ENCODE peak calls at places on chromosomes 7 and 10, in five cellular contexts. One of them, this sample, is unnamed.
A peak's percentile ranks its signal among the peaks of the same experiment; 100 is the strongest.

GRCh38 chr7:20197125-20197524 is 20.1 kb downstream of the MACC1 start:
- DNase-seq in IMR-90: peak; percentile 16
- DNase-seq in dorsolateral prefrontal cortex: no peak
- DNase-seq in brain microvascular endothelial cell: no peak
- DNase-seq in uterus: no peak
- DNase-seq in this sample: no peak

GRCh38 chr7:49773082-49773938 is at the start of gene VWC2:
- DNase-seq in dorsolateral prefrontal cortex: peak; percentile 56
- DNase-seq in IMR-90: no peak
- DNase-seq in uterus: no peak
- DNase-seq in brain microvascular endothelial cell: no peak
- DNase-seq in this sample: no peak

GRCh38 chr10:52954407-52954806 is 181.8 kb upstream of the MBL2 start:
- DNase-seq in brain microvascular endothelial cell: no peak
- DNase-seq in uterus: no peak
- DNase-seq in dorsolateral prefrontal cortex: no peak
- DNase-seq in IMR-90: no peak
- DNase-seq in this sample: no peak

GRCh38 chr7:95335093-95335492 is 10.8 kb upstream of the PON1 start:
- DNase-seq in brain microvascular endothelial cell: peak; percentile 76
- DNase-seq in dorsolateral prefrontal cortex: no peak
- DNase-seq in IMR-90: peak; percentile 22
- DNase-seq in uterus: no peak
- DNase-seq in this sample: no peak

GRCh38 chr10:71345720-71346119 is 26.7 kb downstream of the SLC29A3 start:
- DNase-seq in IMR-90: no peak
- DNase-seq in brain microvascular endothelial cell: no peak
- DNase-seq in uterus: no peak
- DNase-seq in dorsolateral prefrontal cortex: no peak
- DNase-seq in this sample: no peak

GRCh38 chr7:94028768-94029167 is 24.6 kb upstream of the BET1 start:
- DNase-seq in brain microvascular endothelial cell: no peak
- DNase-seq in IMR-90: peak; percentile 83
- DNase-seq in uterus: no peak
- DNase-seq in dorsolateral prefrontal cortex: no peak
- DNase-seq in this sample: no peak

GRCh38 chr7:76220185-76221057 is 18.7 kb downstream of the SRRM3 start:
- DNase-seq in dorsolateral prefrontal cortex: peak; percentile 70
- DNase-seq in IMR-90: peak; percentile 30
- DNase-seq in brain microvascular endothelial cell: peak; percentile 18
- DNase-seq in uterus: no peak
- DNase-seq in this sample: no peak

GRCh38 chr7:2462731-2463130 is 13.5 kb downstream of the GRIFIN start:
- DNase-seq in IMR-90: no peak
- DNase-seq in uterus: no peak
- DNase-seq in brain microvascular endothelial cell: no peak
- DNase-seq in dorsolateral prefrontal cortex: no peak
- DNase-seq in this sample: no peak

GRCh38 chr7:7720193-7720592 is 1.8 kb upstream of the RPA3 start:
- DNase-seq in dorsolateral prefrontal cortex: no peak
- DNase-seq in uterus: no peak
- DNase-seq in brain microvascular endothelial cell: no peak
- DNase-seq in IMR-90: no peak
- DNase-seq in this sample: no peak

GRCh38 chr7:134865001-134865845 is 85.8 kb downstream of the CALD1 start:
- DNase-seq in uterus: no peak
- DNase-seq in IMR-90: peak; percentile 76
- DNase-seq in dorsolateral prefrontal cortex: no peak
- DNase-seq in brain microvascular endothelial cell: peak; percentile 47
- DNase-seq in this sample: no peak

GRCh38 chr10:59216178-59216869 is 39.9 kb downstream of the PHYHIPL start:
- DNase-seq in dorsolateral prefrontal cortex: no peak
- DNase-seq in IMR-90: no peak
- DNase-seq in brain microvascular endothelial cell: no peak
- DNase-seq in uterus: no peak
- DNase-seq in this sample: no peak

GRCh38 chr7:111772716-111773115 is 210.4 kb upstream of the IMMP2L start:
- DNase-seq in IMR-90: no peak
- DNase-seq in brain microvascular endothelial cell: no peak
- DNase-seq in uterus: no peak
- DNase-seq in dorsolateral prefrontal cortex: no peak
- DNase-seq in this sample: no peak

GRCh38 chr7:93044147-93044810 is 73.5 kb downstream of the SAMD9 start:
- DNase-seq in IMR-90: peak; percentile 74
- DNase-seq in brain microvascular endothelial cell: peak; percentile 74
- DNase-seq in uterus: no peak
- DNase-seq in dorsolateral prefrontal cortex: no peak
- DNase-seq in this sample: no peak

GRCh38 chr7:130940326-130940725 is 206.3 kb upstream of the KLF14 start:
- DNase-seq in dorsolateral prefrontal cortex: no peak
- DNase-seq in uterus: no peak
- DNase-seq in IMR-90: no peak
- DNase-seq in brain microvascular endothelial cell: no peak
- DNase-seq in this sample: no peak

GRCh38 chr10:63972949-63973827 is 452.0 kb downstream of the REEP3 start:
- DNase-seq in IMR-90: no peak
- DNase-seq in uterus: no peak
- DNase-seq in dorsolateral prefrontal cortex: no peak
- DNase-seq in brain microvascular endothelial cell: no peak
- DNase-seq in this sample: peak; percentile 86

GRCh38 chr7:50595538-50596102 is 30.4 kb upstream of the DDC start:
- DNase-seq in IMR-90: peak; percentile 34
- DNase-seq in brain microvascular endothelial cell: peak; percentile 54
- DNase-seq in uterus: peak; percentile 54
- DNase-seq in dorsolateral prefrontal cortex: peak; percentile 17
- DNase-seq in this sample: no peak

GRCh38 chr7:141842904-141843303 is 1.6 kb upstream of the PRSS37 start:
- DNase-seq in dorsolateral prefrontal cortex: no peak
- DNase-seq in brain microvascular endothelial cell: no peak
- DNase-seq in uterus: no peak
- DNase-seq in IMR-90: no peak
- DNase-seq in this sample: no peak

GRCh38 chr10:61701055-61701705 is 38.5 kb downstream of the CABCOCO1 start:
- DNase-seq in dorsolateral prefrontal cortex: no peak
- DNase-seq in IMR-90: peak; percentile 4
- DNase-seq in brain microvascular endothelial cell: no peak
- DNase-seq in uterus: no peak
- DNase-seq in this sample: no peak

GRCh38 chr7:73746378-73746777 is 7.8 kb upstream of the ABHD11 start:
- DNase-seq in dorsolateral prefrontal cortex: no peak
- DNase-seq in IMR-90: no peak
- DNase-seq in brain microvascular endothelial cell: no peak
- DNase-seq in uterus: no peak
- DNase-seq in this sample: no peak

GRCh38 chr10:13298748-13299436 is 972 bp downstream of the PHYH start:
- DNase-seq in IMR-90: no peak
- DNase-seq in uterus: no peak
- DNase-seq in brain microvascular endothelial cell: no peak
- DNase-seq in dorsolateral prefrontal cortex: no peak
- DNase-seq in this sample: peak; percentile 62

GRCh38 chr10:127921751-127922140 is 14.8 kb downstream of the PTPRE start:
- DNase-seq in dorsolateral prefrontal cortex: no peak
- DNase-seq in uterus: no peak
- DNase-seq in brain microvascular endothelial cell: no peak
- DNase-seq in IMR-90: no peak
- DNase-seq in this sample: no peak

GRCh38 chr10:127920319-127921074 is 13.6 kb downstream of the PTPRE start:
- DNase-seq in IMR-90: no peak
- DNase-seq in dorsolateral prefrontal cortex: no peak
- DNase-seq in uterus: no peak
- DNase-seq in brain microvascular endothelial cell: no peak
- DNase-seq in this sample: no peak

GRCh38 chr10:127921075-127921750 is 14.3 kb downstream of the PTPRE start:
- DNase-seq in IMR-90: no peak
- DNase-seq in dorsolateral prefrontal cortex: no peak
- DNase-seq in brain microvascular endothelial cell: no peak
- DNase-seq in uterus: no peak
- DNase-seq in this sample: no peak

GRCh38 chr10:127918570-127918969 is 11.7 kb downstream of the PTPRE start:
- DNase-seq in uterus: no peak
- DNase-seq in brain microvascular endothelial cell: no peak
- DNase-seq in IMR-90: no peak
- DNase-seq in dorsolateral prefrontal cortex: no peak
- DNase-seq in this sample: no peak

DNA sequence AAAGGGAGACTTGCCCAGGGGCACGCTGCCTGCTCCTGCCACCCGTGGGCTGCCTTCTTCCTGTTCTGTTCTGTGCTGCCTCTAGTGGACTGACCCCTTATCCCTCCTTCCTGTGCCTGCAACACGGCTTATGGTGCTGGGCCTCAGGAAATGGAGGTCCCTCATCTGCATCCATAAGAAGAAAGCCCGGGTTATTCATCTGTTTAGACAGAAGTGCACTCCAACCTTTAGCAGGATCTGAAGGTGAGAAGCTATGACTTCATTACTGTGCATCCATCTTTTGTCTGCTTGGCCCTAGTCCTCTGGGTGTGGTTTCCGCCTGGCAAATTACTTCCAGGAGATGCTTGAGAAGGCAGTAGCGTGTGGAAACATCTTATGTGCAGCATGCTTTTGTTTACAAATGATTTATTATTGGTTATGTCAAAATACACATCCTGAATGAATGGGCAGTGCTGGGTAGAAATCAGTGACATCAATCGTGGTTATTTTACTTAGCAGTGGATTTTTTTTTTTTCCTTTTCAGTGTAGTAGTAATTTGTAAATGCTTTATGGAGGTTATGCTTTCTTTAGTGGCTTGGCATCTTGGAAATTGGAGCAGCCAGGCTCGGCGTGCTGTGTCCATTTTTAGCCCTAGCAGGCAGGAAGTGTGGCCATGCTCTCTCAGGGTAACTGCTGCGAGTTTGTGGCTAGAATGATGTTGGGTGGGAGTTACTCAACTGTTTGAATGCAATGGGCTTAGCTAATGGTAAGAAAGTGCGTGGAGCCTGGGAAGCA is 12.7 kb downstream of the PTPRE start:
- DNase-seq in uterus: no peak
- DNase-seq in dorsolateral prefrontal cortex: peak; percentile 39
- DNase-seq in brain microvascular endothelial cell: peak; percentile 75
- DNase-seq in IMR-90: peak; percentile 37
- DNase-seq in this sample: no peak
- TF ChIP-seq CTCF in uterus: no peak
- TF ChIP-seq CTCF in dorsolateral prefrontal cortex: peak; percentile 7
- TF ChIP-seq CTCF in brain microvascular endothelial cell: peak; percentile 73
- TF ChIP-seq CTCF in IMR-90: no peak
- TF ChIP-seq CTCF in this sample: peak; percentile 52

GRCh38 chr10:76040830-76041220 is 609.4 kb downstream of the LRMDA start:
- DNase-seq in IMR-90: no peak
- DNase-seq in brain microvascular endothelial cell: no peak
- DNase-seq in dorsolateral prefrontal cortex: no peak
- DNase-seq in uterus: no peak
- DNase-seq in this sample: no peak

GRCh38 chr10:76037531-76037930 is 606.1 kb downstream of the LRMDA start:
- DNase-seq in uterus: no peak
- DNase-seq in IMR-90: no peak
- DNase-seq in brain microvascular endothelial cell: no peak
- DNase-seq in dorsolateral prefrontal cortex: no peak
- DNase-seq in this sample: no peak

GRCh38 chr10:76038696-76039095 is 607.3 kb downstream of the LRMDA start:
- DNase-seq in dorsolateral prefrontal cortex: no peak
- DNase-seq in IMR-90: no peak
- DNase-seq in brain microvascular endothelial cell: no peak
- DNase-seq in uterus: no peak
- DNase-seq in this sample: no peak

GRCh38 chr10:76036962-76037361 is 605.5 kb downstream of the LRMDA start:
- DNase-seq in dorsolateral prefrontal cortex: no peak
- DNase-seq in IMR-90: no peak
- DNase-seq in brain microvascular endothelial cell: no peak
- DNase-seq in uterus: no peak
- DNase-seq in this sample: no peak

GRCh38 chr10:76040107-76040829 is 608.8 kb downstream of the LRMDA start:
- DNase-seq in dorsolateral prefrontal cortex: no peak
- DNase-seq in uterus: no peak
- DNase-seq in IMR-90: no peak
- DNase-seq in brain microvascular endothelial cell: no peak
- DNase-seq in this sample: no peak
- TF ChIP-seq CTCF in dorsolateral prefrontal cortex: no peak
- TF ChIP-seq CTCF in uterus: no peak
- TF ChIP-seq CTCF in IMR-90: no peak
- TF ChIP-seq CTCF in brain microvascular endothelial cell: peak; percentile 32
- TF ChIP-seq CTCF in this sample: peak; percentile 47

DNA sequence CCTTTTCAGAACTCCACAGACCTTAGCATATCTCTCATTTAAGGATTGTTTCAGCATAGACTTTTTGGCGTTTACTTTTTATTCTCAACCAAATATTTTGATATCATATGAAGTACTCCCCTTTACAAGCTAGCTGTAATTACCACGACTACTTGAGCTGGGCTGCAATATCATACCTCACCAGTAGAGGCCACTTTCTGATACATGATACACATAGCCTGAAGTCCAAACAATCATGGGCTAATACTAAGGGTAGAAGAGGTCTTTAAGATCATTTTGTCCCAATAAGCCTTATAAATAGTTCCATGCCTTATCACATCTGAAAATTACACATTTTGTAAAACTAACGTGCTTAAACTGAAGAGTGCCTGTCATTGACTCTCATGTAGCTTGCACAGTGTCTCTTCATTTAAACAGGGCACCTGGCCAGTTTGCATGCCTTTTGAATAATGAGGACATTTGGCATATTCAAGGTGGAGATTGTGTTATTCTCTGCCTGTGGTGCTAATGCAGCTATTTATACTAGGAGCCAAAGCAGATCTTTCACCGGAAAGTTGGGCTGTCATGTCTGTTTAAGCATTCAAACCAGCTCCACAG is 403.7 kb upstream of the ZMIZ1 start:
- DNase-seq in brain microvascular endothelial cell: peak; percentile 27
- DNase-seq in IMR-90: peak; percentile 39
- DNase-seq in dorsolateral prefrontal cortex: no peak
- DNase-seq in uterus: no peak
- DNase-seq in this sample: no peak
- TF ChIP-seq CTCF in brain microvascular endothelial cell: peak; percentile 55
- TF ChIP-seq CTCF in IMR-90: peak; percentile 45
- TF ChIP-seq CTCF in dorsolateral prefrontal cortex: peak; percentile 11
- TF ChIP-seq CTCF in uterus: no peak
- TF ChIP-seq CTCF in this sample: peak; percentile 69

DNA sequence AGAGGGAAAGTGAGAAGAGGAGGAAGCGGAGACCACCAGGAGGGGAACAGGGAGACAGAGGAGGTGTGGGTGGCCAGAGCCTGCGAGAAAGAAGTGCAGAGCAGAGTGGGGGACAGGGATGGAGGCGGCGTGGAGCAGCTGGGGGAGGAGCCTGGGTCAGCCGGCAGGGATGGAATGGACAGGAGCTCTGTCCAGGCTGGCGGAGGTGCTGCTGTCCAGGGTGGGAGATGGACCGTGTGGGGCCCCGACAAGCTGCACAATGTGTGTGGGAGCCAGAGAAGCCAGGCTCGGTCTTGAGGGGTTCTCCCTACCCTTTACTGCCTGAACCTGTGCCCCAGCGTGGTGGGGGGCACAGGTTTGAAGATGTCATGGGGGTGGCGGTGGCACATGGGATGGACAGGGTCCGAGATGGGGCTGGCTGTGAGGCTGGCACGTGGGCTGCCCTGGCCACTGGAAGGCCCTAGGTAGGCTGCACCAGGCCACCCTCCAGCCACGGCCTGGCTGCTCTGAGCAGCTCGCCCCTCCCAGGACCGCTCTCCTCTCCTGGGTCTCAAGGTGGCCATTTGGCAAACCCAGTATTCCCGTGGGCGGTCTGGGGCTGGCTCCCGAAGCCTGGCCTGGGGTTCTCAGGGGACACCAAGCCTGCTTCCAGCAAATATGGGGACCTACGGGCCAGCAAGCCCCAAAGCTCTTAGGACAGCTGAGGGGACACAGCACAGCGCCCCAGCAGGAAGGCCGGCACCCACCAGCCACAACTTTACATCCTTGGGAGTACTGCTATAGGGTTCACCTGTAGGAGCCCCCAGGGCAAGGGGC is 32.3 kb downstream of the YKT6 start:
- DNase-seq in IMR-90: no peak
- DNase-seq in brain microvascular endothelial cell: no peak
- DNase-seq in dorsolateral prefrontal cortex: no peak
- DNase-seq in uterus: no peak
- DNase-seq in this sample: no peak
- TF ChIP-seq CTCF in IMR-90: no peak
- TF ChIP-seq CTCF in brain microvascular endothelial cell: no peak
- TF ChIP-seq CTCF in dorsolateral prefrontal cortex: no peak
- TF ChIP-seq CTCF in uterus: no peak
- TF ChIP-seq CTCF in this sample: no peak